ENCODE peak calls at places on chromosomes 5 and 9, in four cellular contexts. T, S, R and M are unnamed samples.

GRCh38 chr9:4167728-4168127 is 132.1 kb downstream of the GLIS3 start:
- DNase-seq in T (no peak), S (no peak), R (no peak), M (no peak)

GRCh38 chr5:177607115-177607451 is 7.2 kb downstream of the B4GALT7 start:
- DNase-seq in R (no peak), S (no peak), T (no peak), M (no peak)

GRCh38 chr9:89952401-89952800 is 347.6 kb downstream of the GADD45G start:
- DNase-seq in R (no peak), T (no peak), S (no peak), M (no peak)

GRCh38 chr9:27385606-27386005 is 88.7 kb upstream of the EQTN start:
- DNase-seq in S (no peak), T (no peak), R (no peak), M (no peak)

GRCh38 chr5:42703238-42703637 is 53.4 kb upstream of the CCDC152 start:
- DNase-seq in R (no peak), S (no peak), T (no peak), M (no peak)

GRCh38 chr5:150286820-150287219 is 2.8 kb downstream of the CAMK2A start:
- DNase-seq in R (peak; percentile 35), S (peak; percentile 82), T (peak; percentile 90), M (no peak)

GRCh38 chr9:122551371-122551770 is 1.5 kb upstream of the OR1N2 start:
- DNase-seq in R (no peak), T (no peak), S (no peak), M (no peak)

GRCh38 chr5:164002653-164003052 is 497.2 kb downstream of the MAT2B start:
- DNase-seq in T (no peak), S (no peak), R (no peak), M (no peak)

GRCh38 chr5:154435226-154435625 is 10.6 kb upstream of the SAP30L start:
- DNase-seq in R (no peak), S (no peak), T (no peak), M (no peak)

GRCh38 chr9:95953986-95954385 is 78.5 kb downstream of the ERCC6L2 start:
- DNase-seq in T (no peak), S (no peak), R (no peak), M (no peak)

GRCh38 chr9:15160673-15161072 is 146.3 kb downstream of the TTC39B start:
- DNase-seq in R (no peak), T (no peak), S (no peak), M (peak; percentile 49)

GRCh38 chr9:87612536-87612935 is 113.4 kb upstream of the CTSL start:
- DNase-seq in R (no peak), T (no peak), S (no peak), M (no peak)

GRCh38 chr5:148425808-148426207 is 42.0 kb downstream of the FBXO38 start:
- DNase-seq in S (no peak), R (no peak), T (no peak), M (no peak)

GRCh38 chr5:16726538-16726946 is 109.7 kb upstream of the RETREG1 start:
- DNase-seq in T (no peak), R (no peak), S (no peak), M (peak; percentile 93)

GRCh38 chr5:36238896-36239295 is 2.8 kb downstream of the NADK2 start:
- DNase-seq in R (no peak), T (peak; percentile 40), S (no peak), M (peak; percentile 49)

GRCh38 chr5:132451387-132451786 is 39.2 kb downstream of the IRF1 start:
- DNase-seq in T (no peak), R (no peak), S (no peak), M (no peak)

GRCh38 chr5:756865-757345 is 27.6 kb downstream of the ZDHHC11B start:
- DNase-seq in T (peak; percentile 55), R (no peak), S (no peak), M (no peak)

GRCh38 chr5:121681200-121681855 is 170.4 kb upstream of the FTMT start:
- DNase-seq in T (no peak), R (no peak), S (no peak), M (no peak)

GRCh38 chr9:2418619-2419018 is 203.0 kb upstream of the VLDLR start:
- DNase-seq in S (no peak), R (no peak), T (no peak), M (no peak)

GRCh38 chr5:74660863-74661262 is 20.3 kb upstream of the ENC1 start:
- DNase-seq in T (no peak), S (no peak), R (no peak), M (no peak)

GRCh38 chr5:2557435-2557834 is 194.0 kb downstream of the IRX2 start:
- DNase-seq in R (no peak), S (no peak), T (no peak), M (no peak)

DNA sequence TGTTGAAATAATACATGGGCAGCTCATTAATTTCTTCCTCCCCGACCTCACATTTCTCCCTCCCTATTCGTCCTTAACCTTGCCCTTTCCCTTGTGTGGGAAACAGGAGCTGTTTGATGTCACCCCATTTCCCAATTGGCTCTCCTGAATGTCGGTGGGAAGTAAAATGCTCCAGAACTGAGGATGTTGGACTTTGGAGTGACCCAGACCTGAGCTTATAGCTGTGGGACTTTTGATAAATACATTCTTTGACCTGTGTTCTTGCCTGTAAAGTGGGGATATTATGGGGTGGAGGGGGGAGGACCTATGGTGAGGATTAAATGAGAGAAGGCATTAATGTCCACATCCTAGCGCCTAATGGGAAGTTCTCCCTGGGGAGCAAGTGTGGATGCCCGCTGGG is 91.3 kb downstream of the ZNF618 start:
- DNase-seq in S (no peak), T (no peak), R (no peak), M (no peak)
- H3K4me1 ChIP-seq in S (no peaks in the 10 kb centered on the region), T (no peaks in the 10 kb centered on the region), R (no peaks in the 10 kb centered on the region), M (peaks cover 11% of the 10 kb centered on the region)

GRCh38 chr5:113274836-113275414 is 159.9 kb downstream of the TSSK1B start:
- DNase-seq in T (no peak), R (no peak), S (no peak), M (peak; percentile 62)
- TF ChIP-seq MAX in T (no peak), R (no peak), S (no peak), M (no peak)

DNA sequence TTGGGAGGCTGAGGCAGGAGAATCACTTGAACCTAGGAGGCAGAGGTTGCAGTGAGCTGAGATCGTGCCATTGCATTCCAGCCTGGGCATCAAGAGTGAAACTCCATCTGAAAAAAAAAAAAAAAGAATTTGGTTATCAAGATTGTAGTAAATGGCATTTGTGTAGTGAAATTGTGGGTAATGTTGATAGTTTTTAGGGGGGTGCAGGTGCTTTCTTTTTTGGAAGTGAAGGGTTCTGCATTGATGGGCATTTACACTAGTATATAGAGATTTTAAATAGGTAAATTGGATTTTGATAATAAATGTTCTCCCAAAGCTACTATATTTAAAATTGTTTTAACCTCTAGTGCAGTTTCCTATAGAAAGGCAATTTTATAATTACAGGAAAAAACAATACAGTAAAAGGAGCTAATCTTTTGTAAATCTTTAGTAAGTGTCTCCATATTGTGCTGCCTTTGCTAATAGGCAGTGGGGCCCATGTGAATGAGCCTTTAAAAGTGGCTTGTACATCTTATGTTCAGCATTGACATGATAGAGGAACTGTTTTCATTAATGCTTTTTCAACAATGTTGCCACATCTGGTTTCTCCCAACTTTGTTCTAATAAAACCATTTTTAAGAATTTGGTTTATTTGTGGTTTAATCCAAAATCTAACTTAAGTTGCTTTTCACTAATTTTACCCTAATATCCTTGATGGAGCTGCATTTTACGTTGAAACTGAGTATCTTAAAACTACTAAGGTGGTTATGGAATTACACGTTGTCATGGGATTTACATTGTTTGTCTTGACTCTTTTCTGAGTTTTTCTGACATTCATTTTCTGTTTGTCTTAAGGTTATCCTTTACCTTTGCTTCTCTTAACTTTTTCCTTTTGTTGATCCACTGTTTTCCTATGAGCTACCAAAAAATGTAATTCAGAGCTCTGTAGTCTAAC is 11.1 kb downstream of the MATR3 start:
- DNase-seq in R (no peak), T (no peak), S (no peak), M (no peak)
- H3K4me1 ChIP-seq in R (peaks cover 60% of the 10 kb centered on the region), T (peaks cover 15% of the 10 kb centered on the region), S (peaks cover 75% of the 10 kb centered on the region), M (peaks cover 8% of the 10 kb centered on the region)

DNA sequence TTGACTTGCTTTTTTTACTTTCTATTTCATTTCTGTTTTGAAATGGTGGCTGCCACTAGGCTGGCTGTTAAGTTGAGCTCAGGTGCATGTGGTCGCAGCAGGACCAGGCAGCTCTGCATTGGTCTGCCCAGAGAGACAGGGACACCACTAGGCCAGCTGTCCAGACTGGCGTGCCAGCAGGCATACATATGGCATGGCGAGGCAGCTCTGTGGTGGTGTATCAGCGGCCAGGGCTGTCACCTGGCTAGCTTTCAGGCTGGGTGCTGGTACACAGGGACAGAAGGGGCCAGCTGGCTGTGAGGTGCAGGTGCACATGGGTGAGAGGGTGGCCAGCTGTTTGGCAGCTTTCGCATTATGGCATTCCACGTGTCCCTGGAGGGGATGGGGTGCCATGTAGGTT is 654.0 kb upstream of the ACO1 start:
- DNase-seq in S (no peak), R (no peak), T (no peak), M (no peak)
- TF ChIP-seq MAX in S (no peak), R (no peak), T (no peak), M (no peak)

GRCh38 chr9:110106698-110107097 is 101.3 kb downstream of the C9orf152 start:
- DNase-seq in T (peak; percentile 61), S (no peak), R (no peak), M (no peak)
- H3K4me1 ChIP-seq in T (peaks cover 16% of the 10 kb centered on the region), S (no peaks in the 10 kb centered on the region), R (no peaks in the 10 kb centered on the region), M (peaks cover 7% of the 10 kb centered on the region)

DNA sequence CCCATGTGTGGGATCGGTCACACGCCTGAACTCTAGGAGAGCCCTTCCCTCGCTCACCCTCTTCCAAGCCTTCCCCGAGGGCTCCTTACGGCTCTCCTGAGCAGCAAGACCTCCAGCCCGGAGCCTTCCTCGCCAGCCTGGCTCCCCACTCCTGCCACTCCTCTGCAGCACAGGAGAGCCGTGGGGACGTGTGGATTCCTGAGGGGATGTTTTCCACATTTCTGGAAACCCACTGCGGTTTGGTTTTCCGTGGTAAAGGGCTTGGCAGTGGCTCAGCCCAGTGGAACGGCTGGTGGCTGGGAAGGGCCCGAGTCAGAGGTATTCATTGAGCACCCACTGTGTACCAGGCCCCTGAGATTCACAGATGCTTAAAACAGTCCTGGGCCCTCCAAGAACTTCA is 109.4 kb downstream of the FGF18 start:
- DNase-seq in T (no peak), S (no peak), R (no peak), M (no peak)
- TF ChIP-seq MAX in T (no peak), S (no peak), R (no peak), M (no peak)

GRCh38 chr9:130198501-130199179 is 26.4 kb downstream of the NCS1 start:
- DNase-seq in S (no peak), R (no peak), T (no peak), M (no peak)

GRCh38 chr9:130197888-130198287 is 25.7 kb downstream of the NCS1 start:
- DNase-seq in R (no peak), S (no peak), T (no peak), M (no peak)

GRCh38 chr9:130197386-130197785 is 25.2 kb downstream of the NCS1 start:
- DNase-seq in T (no peak), S (no peak), R (no peak), M (no peak)

GRCh38 chr9:130195638-130196037 is 23.4 kb downstream of the NCS1 start:
- DNase-seq in R (no peak), T (no peak), S (no peak), M (no peak)

GRCh38 chr9:130196643-130197042 is 24.4 kb downstream of the NCS1 start:
- DNase-seq in S (no peak), T (peak; percentile 91), R (no peak), M (no peak)
- H3K4me1 ChIP-seq in S (peaks cover 4% of the 10 kb centered on the region), T (peaks cover 28% of the 10 kb centered on the region), R (no peaks in the 10 kb centered on the region), M (peaks cover 3% of the 10 kb centered on the region)

GRCh38 chr9:136626066-136626725 is 36.5 kb upstream of the EGFL7 start:
- DNase-seq in R (no peak), T (no peak), S (no peak), M (no peak)
- TF ChIP-seq MAX in R (no peak), T (no peak), S (no peak), M (no peak)